ENCODE peak calls at places on chromosomes 16 and 17, in nine cellular contexts. B is MV-4-11, R is nephron progenitor cell, Q is M059J, U is SHP77, G is stromal cell of bone marrow, J is B cell, C is psoas muscle, T is head of caudate nucleus. X is an unnamed sample.

GRCh38 chr16:200388-200787 is 20.1 kb downstream of the HBQ1 start:
- DNase-seq in B (no peak), R (no peak), Q (peak), U (no peak), G (peak), J (no peak), C (no peak), T (no peak), X (no peak)

GRCh38 chr17:75643033-75644017 is 10.1 kb downstream of the SMIM5 start:
- DNase-seq in B (no peak), R (no peak), Q (no peak), U (no peak), G (no peak), J (no peak), C (no peak), T (peak), X (no peak)

GRCh38 chr16:1349351-1349750 is 2.3 kb downstream of the TSR3 start:
- DNase-seq in B (no peak), R (no peak), Q (no peak), U (no peak), G (no peak), J (no peak), C (no peak), T (no peak), X (no peak)

GRCh38 chr17:27834571-27834970 is 34.2 kb upstream of the NOS2 start:
- DNase-seq in B (no peak), R (no peak), Q (no peak), U (no peak), G (no peak), J (no peak), C (no peak), T (no peak), X (no peak)

GRCh38 chr16:66240565-66240964 is 125.9 kb upstream of the CDH5 start:
- DNase-seq in B (no peak), R (no peak), Q (no peak), U (no peak), G (no peak), J (no peak), C (peak), T (no peak), X (no peak)

GRCh38 chr16:77406680-77407079 is 28.2 kb downstream of the ADAMTS18 start:
- DNase-seq in B (peak), R (no peak), Q (no peak), U (peak), G (no peak), J (no peak), C (no peak), T (no peak), X (no peak)

GRCh38 chr17:81346090-81346907 is 49.0 kb upstream of the BAHCC1 start:
- DNase-seq in B (peak), R (peak), Q (peak), U (peak), G (peak), J (peak), C (peak), T (peak), X (peak)

GRCh38 chr17:75712480-75712879 is 8.8 kb upstream of the ITGB4 start:
- DNase-seq in B (peak), R (no peak), Q (no peak), U (no peak), G (no peak), J (no peak), C (no peak), T (no peak), X (no peak)

GRCh38 chr17:79019631-79020584 is 4.1 kb upstream of the C1QTNF1 start:
- DNase-seq in B (peak), R (no peak), Q (peak), U (peak), G (peak), J (no peak), C (peak), T (peak), X (peak)

GRCh38 chr17:77141846-77142449 is 1.2 kb downstream of the SEC14L1 start:
- DNase-seq in B (peak), R (no peak), Q (no peak), U (no peak), G (no peak), J (no peak), C (no peak), T (no peak), X (no peak)

GRCh38 chr16:78501744-78502143 is 402.3 kb downstream of the WWOX start:
- DNase-seq in B (no peak), R (no peak), Q (no peak), U (no peak), G (no peak), J (no peak), C (no peak), T (no peak), X (no peak)

GRCh38 chr17:32684087-32684828 is 192.7 kb downstream of the MYO1D start:
- DNase-seq in B (no peak), R (no peak), Q (no peak), U (no peak), G (no peak), J (no peak), C (no peak), T (no peak), X (no peak)

GRCh38 chr16:86961133-86961720 is 356.0 kb downstream of the C16orf95 start:
- DNase-seq in B (no peak), R (no peak), Q (no peak), U (no peak), G (no peak), J (no peak), C (no peak), T (peak), X (no peak)

GRCh38 chr17:76659928-76660614 is 16.5 kb upstream of the ST6GALNAC1 start:
- DNase-seq in B (no peak), R (peak), Q (peak), U (peak), G (no peak), J (no peak), C (no peak), T (no peak), X (no peak)

GRCh38 chr16:73016488-73016830 is 31.5 kb downstream of the ZFHX3 start:
- DNase-seq in B (peak), R (no peak), Q (peak), U (no peak), G (no peak), J (no peak), C (no peak), T (no peak), X (no peak)

GRCh38 chr16:58500329-58501241 is 642 bp downstream of the NDRG4 start:
- DNase-seq in B (no peak), R (peak), Q (no peak), U (no peak), G (no peak), J (no peak), C (peak), T (peak), X (no peak)

GRCh38 chr16:66814734-66815133 is 13.3 kb upstream of the TERB1 start:
- DNase-seq in B (no peak), R (no peak), Q (no peak), U (no peak), G (no peak), J (no peak), C (no peak), T (no peak), X (no peak)

GRCh38 chr17:35152741-35153140 is 5.1 kb downstream of the UNC45B start:
- DNase-seq in B (no peak), R (no peak), Q (no peak), U (no peak), G (no peak), J (peak), C (no peak), T (no peak), X (no peak)

GRCh38 chr16:59614466-59615240 is 880.5 kb upstream of the GOT2 start:
- DNase-seq in B (no peak), R (no peak), Q (no peak), U (no peak), G (no peak), J (no peak), C (no peak), T (no peak), X (no peak)

GRCh38 chr16:11377156-11377555 is 31.9 kb downstream of the RMI2 start:
- DNase-seq in B (no peak), R (no peak), Q (no peak), U (no peak), G (no peak), J (no peak), C (no peak), T (no peak), X (no peak)

GRCh38 chr17:45718791-45719190 is 65.3 kb upstream of the CRHR1 start:
- DNase-seq in B (no peak), R (no peak), Q (no peak), U (no peak), G (no peak), J (no peak), C (no peak), T (no peak), X (no peak)

GRCh38 chr16:55476625-55477533 is 2.1 kb upstream of the MMP2 start:
- DNase-seq in B (no peak), R (no peak), Q (peak), U (no peak), G (peak), J (no peak), C (peak), T (no peak), X (no peak)

GRCh38 chr17:2369551-2370210 is 31.2 kb downstream of the MNT start:
- DNase-seq in B (no peak), R (peak), Q (no peak), U (no peak), G (no peak), J (no peak), C (no peak), T (no peak), X (no peak)

GRCh38 chr16:67673712-67674580 is 7.3 kb downstream of the C16orf86 start:
- DNase-seq in B (peak), R (no peak), Q (no peak), U (peak), G (no peak), J (no peak), C (peak), T (no peak), X (no peak)

GRCh38 chr17:81453712-81454111 is 58.5 kb downstream of the BAHCC1 start:
- DNase-seq in B (no peak), R (no peak), Q (no peak), U (no peak), G (no peak), J (no peak), C (no peak), T (no peak), X (no peak)

GRCh38 chr16:70391881-70392481 is 45.3 kb downstream of the DDX19A start:
- DNase-seq in B (no peak), R (no peak), Q (peak), U (no peak), G (peak), J (no peak), C (peak), T (peak), X (no peak)

GRCh38 chr16:720990-721764 is at the start of gene ANTKMT:
- DNase-seq in B (peak), R (peak), Q (peak), U (peak), G (no peak), J (peak), C (peak), T (peak), X (no peak)

GRCh38 chr17:80847506-80848230 is 144.0 kb upstream of the CHMP6 start:
- DNase-seq in B (no peak), R (no peak), Q (no peak), U (no peak), G (no peak), J (no peak), C (peak), T (no peak), X (no peak)

GRCh38 chr17:63983326-63983725 is 10.6 kb upstream of the SCN4A start:
- DNase-seq in B (no peak), R (no peak), Q (no peak), U (no peak), G (no peak), J (no peak), C (peak), T (no peak), X (no peak)

GRCh38 chr17:81332949-81333570 is 38.0 kb upstream of the SLC38A10 start:
- DNase-seq in B (no peak), R (no peak), Q (no peak), U (peak), G (no peak), J (no peak), C (peak), T (no peak), X (no peak)

GRCh38 chr17:21275579-21276339 is 8.8 kb upstream of the MAP2K3 start:
- DNase-seq in B (peak), R (peak), Q (peak), U (peak), G (peak), J (peak), C (peak), T (peak), X (no peak)

GRCh38 chr16:15777533-15778203 is 79.2 kb downstream of the MYH11 start:
- DNase-seq in B (peak), R (peak), Q (peak), U (peak), G (no peak), J (no peak), C (no peak), T (no peak), X (no peak)

X was measured in NCI-H2081 treated with DMSO at 0.1 percent for 48 hours.